ENCODE peak calls at places on chromosomes 6 and 20, in five cellular contexts. One of them, this sample, is unnamed.

GRCh38 chr20:64062276-64062595 is 762 bp upstream of the TCEA2 start:
- DNase-seq in trophoblast cell: no peak
- DNase-seq in testis: no peak
- DNase-seq in iPS-NIHi11: no peak
- DNase-seq in non-pigmented ciliary epithelial cell: no peak
- DNase-seq in this sample: no peak

GRCh38 chr6:1481326-1481725 is 92.0 kb downstream of the FOXF2 start:
- DNase-seq in trophoblast cell: peak
- DNase-seq in testis: no peak
- DNase-seq in iPS-NIHi11: no peak
- DNase-seq in non-pigmented ciliary epithelial cell: peak
- DNase-seq in this sample: no peak

GRCh38 chr6:34771727-34772126 is 14.4 kb downstream of the SNRPC start:
- DNase-seq in trophoblast cell: no peak
- DNase-seq in testis: no peak
- DNase-seq in iPS-NIHi11: no peak
- DNase-seq in non-pigmented ciliary epithelial cell: peak
- DNase-seq in this sample: peak

GRCh38 chr6:74891358-74891811 is 314.5 kb downstream of the COL12A1 start:
- DNase-seq in trophoblast cell: no peak
- DNase-seq in testis: peak
- DNase-seq in iPS-NIHi11: no peak
- DNase-seq in non-pigmented ciliary epithelial cell: no peak
- DNase-seq in this sample: no peak

GRCh38 chr20:4322499-4322898 is 307.1 kb upstream of the RNF24 start:
- DNase-seq in trophoblast cell: no peak
- DNase-seq in testis: no peak
- DNase-seq in iPS-NIHi11: no peak
- DNase-seq in non-pigmented ciliary epithelial cell: no peak
- DNase-seq in this sample: no peak

GRCh38 chr6:158290659-158291058 is 21.6 kb upstream of the TULP4 start:
- DNase-seq in trophoblast cell: no peak
- DNase-seq in testis: no peak
- DNase-seq in iPS-NIHi11: no peak
- DNase-seq in non-pigmented ciliary epithelial cell: no peak
- DNase-seq in this sample: no peak

GRCh38 chr20:53291548-53291947 is 302.1 kb downstream of the ZNF217 start:
- DNase-seq in trophoblast cell: peak
- DNase-seq in testis: peak
- DNase-seq in iPS-NIHi11: peak
- DNase-seq in non-pigmented ciliary epithelial cell: no peak
- DNase-seq in this sample: peak

GRCh38 chr20:53786071-53786444 is 192.4 kb upstream of the ZNF217 start:
- DNase-seq in trophoblast cell: peak
- DNase-seq in testis: no peak
- DNase-seq in iPS-NIHi11: no peak
- DNase-seq in non-pigmented ciliary epithelial cell: no peak
- DNase-seq in this sample: no peak

This sample was measured in mesendoderm.